ENCODE peak calls at places on chromosome 4, in four cellular contexts. M, C, H and D are unnamed samples.

GRCh38 chr4:76787898-76788297 is 110.0 kb downstream of the SOWAHB start:
- DNase-seq in M (no peak), C (no peak), H (no peak), D (no peak)

GRCh38 chr4:911221-911751 is 20.8 kb downstream of the GAK start:
- DNase-seq in M (no peak), C (no peak), H (no peak), D (no peak)

GRCh38 chr4:40719008-40719623 is 30.6 kb upstream of the NSUN7 start:
- DNase-seq in M (no peak), C (peak), H (peak), D (peak)

GRCh38 chr4:139641218-139641617 is 24.4 kb upstream of the MGST2 start:
- DNase-seq in M (no peak), C (peak), H (no peak), D (no peak)

GRCh38 chr4:56627985-56628384 is 53.1 kb downstream of the HOPX start:
- DNase-seq in M (no peak), C (no peak), H (no peak), D (no peak)

GRCh38 chr4:165666836-165667235 is 206.2 kb upstream of the TLL1 start:
- DNase-seq in M (no peak), C (no peak), H (no peak), D (no peak)

GRCh38 chr4:13240066-13240465 is 244.1 kb downstream of the RAB28 start:
- DNase-seq in M (no peak), C (no peak), H (no peak), D (no peak)

GRCh38 chr4:138439143-138439581 is 197.0 kb upstream of the SLC7A11 start:
- DNase-seq in M (no peak), C (no peak), H (no peak), D (no peak)

GRCh38 chr4:78268607-78269006 is 211.5 kb downstream of the FRAS1 start:
- DNase-seq in M (no peak), C (no peak), H (no peak), D (no peak)

GRCh38 chr4:78267790-78268189 is 210.7 kb downstream of the FRAS1 start:
- DNase-seq in M (no peak), C (no peak), H (no peak), D (no peak)

DNA sequence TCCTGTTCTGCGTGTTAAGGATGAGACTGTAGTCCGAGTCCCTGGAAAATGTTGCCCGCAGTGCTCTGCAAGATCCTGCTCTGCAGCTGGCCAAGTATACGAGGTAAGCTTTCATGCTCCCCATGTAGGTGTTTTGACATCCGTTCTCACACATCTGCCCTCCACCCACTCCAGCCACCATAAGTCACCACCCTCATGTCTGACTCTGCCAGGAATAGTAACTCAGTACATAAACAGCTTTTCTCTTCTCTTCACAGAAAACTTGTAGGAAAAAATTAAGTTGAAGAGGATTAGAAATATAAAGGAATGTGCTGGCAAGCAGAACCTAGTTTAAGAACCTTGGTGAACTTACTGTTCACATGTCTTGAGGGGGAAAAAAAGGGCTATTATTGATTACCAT is 207.9 kb downstream of the FRAS1 start:
- DNase-seq in M (no peak), C (no peak), H (no peak), D (no peak)
- TF ChIP-seq TARDBP in M (no peak), C (no peak), H (no peak), D (no peak)

GRCh38 chr4:106256190-106256589 is 59.8 kb downstream of the TBCK start:
- DNase-seq in M (no peak), C (no peak), H (no peak), D (no peak)
- TF ChIP-seq TARDBP in M (no peak), C (no peak), H (no peak), D (no peak)

GRCh38 chr4:110643096-110643495 is 20.2 kb upstream of the PITX2 start:
- DNase-seq in M (no peak), C (no peak), H (no peak), D (no peak)
- TF ChIP-seq TARDBP in M (no peak), C (no peak), H (no peak), D (no peak)

DNA sequence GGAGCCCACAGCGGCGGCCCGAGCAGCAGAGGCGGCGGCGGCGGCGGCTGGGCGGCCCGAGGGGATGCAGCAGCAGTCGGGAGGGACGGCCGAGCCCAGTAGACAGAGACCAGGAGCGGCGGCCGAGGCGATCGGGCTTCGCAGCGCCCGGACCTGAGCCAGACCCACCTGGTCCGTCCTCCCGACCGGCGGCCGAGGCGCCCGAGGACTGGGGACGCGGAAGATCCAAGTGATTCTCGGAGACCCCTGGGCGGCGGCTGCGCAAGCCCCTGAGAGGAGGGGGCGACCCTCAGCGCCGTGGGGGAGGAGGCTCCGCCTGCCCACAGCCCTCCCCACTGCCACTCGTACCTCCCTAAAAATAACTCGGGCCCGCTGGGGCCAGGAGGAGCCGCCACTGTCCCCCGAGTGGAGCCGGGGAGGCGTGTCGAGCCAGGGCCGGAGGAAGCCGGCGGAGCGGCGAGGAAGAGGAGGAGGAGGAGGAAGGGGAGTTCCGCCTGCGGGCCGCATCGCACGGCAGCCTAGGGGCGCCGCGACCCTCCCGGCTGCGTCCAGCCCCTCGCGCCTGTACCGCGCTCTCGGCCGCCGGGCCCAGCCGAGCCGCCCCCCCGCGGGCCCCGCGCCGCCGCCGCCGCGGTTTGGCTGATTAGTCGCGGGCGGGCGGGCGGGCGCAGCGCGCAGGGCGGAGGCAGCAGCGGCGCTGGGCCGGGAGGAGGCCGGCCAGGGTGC is 690 bp downstream of the RAPGEF2 start:
- DNase-seq in M (peak), C (no peak), H (no peak), D (peak)
- TF ChIP-seq TARDBP in M (no peak), C (no peak), H (no peak), D (no peak)

GRCh38 chr4:69057620-69058409 is 38.5 kb upstream of the UGT2B7 start:
- DNase-seq in M (no peak), C (peak), H (no peak), D (no peak)
- TF ChIP-seq TARDBP in M (no peak), C (peak), H (no peak), D (no peak)

GRCh38 chr4:23929248-23929647 is 39.4 kb upstream of the PPARGC1A start:
- DNase-seq in M (no peak), C (no peak), H (no peak), D (no peak)

GRCh38 chr4:23932935-23933334 is 43.1 kb upstream of the PPARGC1A start:
- DNase-seq in M (no peak), C (no peak), H (no peak), D (no peak)

GRCh38 chr4:23932186-23932585 is 42.3 kb upstream of the PPARGC1A start:
- DNase-seq in M (no peak), C (no peak), H (no peak), D (no peak)

GRCh38 chr4:23930750-23931488 is 41.1 kb upstream of the PPARGC1A start:
- DNase-seq in M (no peak), C (peak), H (no peak), D (peak)

GRCh38 chr4:23931489-23931830 is 41.6 kb upstream of the PPARGC1A start:
- DNase-seq in M (no peak), C (no peak), H (no peak), D (no peak)
- TF ChIP-seq TARDBP in M (no peak), C (no peak), H (no peak), D (no peak)

DNA sequence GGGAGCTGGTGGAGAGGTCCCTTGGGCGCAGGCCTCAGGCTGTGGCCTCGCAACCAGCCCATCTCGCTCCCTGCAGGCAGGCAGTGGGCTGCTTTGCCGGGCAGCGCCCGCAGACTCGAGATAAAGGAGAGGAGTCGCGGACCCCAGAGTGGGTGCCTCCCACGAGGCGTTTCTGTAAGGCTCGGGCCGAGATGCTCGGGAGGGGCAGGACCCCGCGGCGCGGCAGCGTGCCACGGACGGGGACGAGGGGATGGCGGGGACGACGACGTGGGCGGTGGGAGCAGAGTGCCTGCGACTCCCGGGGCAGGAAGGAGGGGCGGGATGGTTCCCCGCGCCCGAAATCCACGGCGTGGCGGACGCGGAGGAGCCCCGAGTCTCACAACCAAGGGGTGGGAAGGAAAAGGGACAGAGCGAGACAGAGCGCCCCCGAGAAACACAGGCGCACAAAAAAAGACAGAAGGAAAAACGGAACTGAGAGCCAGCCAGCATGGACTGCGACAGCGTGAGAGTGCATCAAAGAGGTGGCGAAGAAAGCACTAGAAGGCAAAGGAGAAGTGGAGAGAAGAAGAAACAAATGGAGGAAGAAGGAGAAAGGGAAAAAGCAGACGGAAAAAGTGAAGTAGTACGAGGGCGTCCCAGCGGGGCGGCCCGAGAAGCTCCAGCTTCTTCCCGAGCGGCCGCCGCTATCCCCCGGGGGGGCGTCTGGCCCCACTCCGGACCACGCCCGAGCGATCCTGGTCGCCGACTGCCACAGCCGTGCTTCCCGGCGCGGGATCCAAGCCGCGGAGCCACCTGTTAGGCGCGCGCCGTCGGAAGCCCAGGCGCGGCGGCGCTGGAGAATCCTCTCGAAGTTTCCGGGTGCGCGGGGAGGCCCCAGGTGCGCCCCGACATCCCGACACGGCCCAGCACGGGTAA is 1.5 kb downstream of the BEND4 start:
- DNase-seq in M (no peak), C (no peak), H (no peak), D (peak)
- TF ChIP-seq TARDBP in M (no peak), C (no peak), H (no peak), D (no peak)

GRCh38 chr4:33974270-33974669 is 2270.0 kb downstream of the ARAP2 start:
- DNase-seq in M (no peak), C (no peak), H (no peak), D (no peak)
- TF ChIP-seq TARDBP in M (no peak), C (no peak), H (no peak), D (no peak)

DNA sequence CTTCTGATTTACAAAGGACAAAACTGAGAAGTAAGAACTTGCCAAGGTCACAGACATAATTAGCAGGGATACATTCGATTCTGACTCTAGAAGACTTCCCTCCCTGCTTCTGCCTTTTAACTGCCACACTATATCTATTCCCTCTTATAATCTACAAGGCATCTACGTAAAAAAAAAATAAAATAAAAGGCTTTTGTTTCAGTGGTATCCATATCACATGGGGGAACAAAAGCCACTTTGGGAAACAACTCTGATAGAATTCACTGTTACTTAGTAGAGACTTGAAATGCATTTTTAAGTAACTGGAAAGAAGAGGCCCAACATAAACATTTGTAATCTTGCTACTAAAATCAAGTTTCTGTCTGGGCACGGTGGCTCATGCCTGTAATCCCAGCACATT is 247.2 kb downstream of the SCFD2 start:
- DNase-seq in M (no peak), C (no peak), H (no peak), D (no peak)
- TF ChIP-seq TARDBP in M (no peak), C (no peak), H (no peak), D (no peak)